ENCODE peak calls at places on chromosome 22, in five cellular contexts. X is HepG2, S is H1, Q is GM12878, Z is K562. T is an unnamed sample.

GRCh38 chr22:32771761-32772160 is 29.7 kb upstream of the TIMP3 start:
- DNase-seq in Z (no peak), S (no peak), X (no peak), Q (no peak), T (no peak)

GRCh38 chr22:36671398-36671797 is 32.2 kb downstream of the CACNG2 start:
- DNase-seq in Z (no peak), S (no peak), X (no peak), Q (no peak), T (no peak)

GRCh38 chr22:31945971-31946680 is 1.8 kb downstream of the YWHAH start:
- DNase-seq in Q (no peak), X (no peak), S (no peak), Z (no peak), T (no peak)

GRCh38 chr22:30408388-30409101 is 11.7 kb downstream of the SEC14L2 start:
- DNase-seq in Q (no peak), S (no peak), X (peak; percentile 35), Z (no peak), T (no peak)

GRCh38 chr22:38270091-38270972 is 2.5 kb downstream of the TMEM184B start:
- DNase-seq in X (no peak), Z (peak; percentile 25), S (no peak), Q (no peak), T (no peak)

GRCh38 chr22:29268511-29269229 is 602 bp downstream of the EWSR1 start:
- DNase-seq in Q (no peak), S (no peak), X (peak; percentile 41), Z (peak; percentile 69), T (peak; percentile 33)

GRCh38 chr22:38310518-38311330 is 6.5 kb downstream of the CSNK1E start:
- DNase-seq in Z (no peak), X (no peak), S (no peak), Q (no peak), T (no peak)

GRCh38 chr22:39820266-39820665 is 73.3 kb downstream of the ENTHD1 start:
- DNase-seq in Z (no peak), S (no peak), X (no peak), Q (no peak), T (peak; percentile 11)

GRCh38 chr22:40531951-40532900 is 104.3 kb downstream of the MRTFA start:
- DNase-seq in S (no peak), X (no peak), Z (no peak), Q (no peak), T (no peak)

GRCh38 chr22:26977741-26978140 is 320.4 kb downstream of the MIAT start:
- DNase-seq in X (no peak), S (no peak), Q (no peak), Z (no peak), T (no peak)

GRCh38 chr22:27377901-27378300 is 423.7 kb downstream of the MN1 start:
- DNase-seq in Z (no peak), X (no peak), Q (no peak), S (no peak), T (no peak)

GRCh38 chr22:31496735-31497146 is 405 bp downstream of the SFI1 start:
- DNase-seq in S (no peak), Q (no peak), Z (no peak), X (no peak), T (no peak)

GRCh38 chr22:27881404-27881803 is 37.7 kb downstream of the PITPNB start:
- DNase-seq in Z (no peak), Q (no peak), X (no peak), S (no peak), T (no peak)

GRCh38 chr22:28986366-28986765 is 75.3 kb downstream of the C22orf31 start:
- DNase-seq in X (peak; percentile 35), S (no peak), Q (no peak), Z (no peak), T (no peak)

GRCh38 chr22:37824674-37825641 is 1.8 kb downstream of the GALR3 start:
- DNase-seq in Z (no peak), Q (no peak), S (no peak), X (no peak), T (no peak)

GRCh38 chr22:31272522-31273446 is 19.5 kb downstream of the PIK3IP1 start:
- DNase-seq in Z (peak; percentile 26), X (peak; percentile 52), S (no peak), Q (no peak), T (peak; percentile 39)

DNA sequence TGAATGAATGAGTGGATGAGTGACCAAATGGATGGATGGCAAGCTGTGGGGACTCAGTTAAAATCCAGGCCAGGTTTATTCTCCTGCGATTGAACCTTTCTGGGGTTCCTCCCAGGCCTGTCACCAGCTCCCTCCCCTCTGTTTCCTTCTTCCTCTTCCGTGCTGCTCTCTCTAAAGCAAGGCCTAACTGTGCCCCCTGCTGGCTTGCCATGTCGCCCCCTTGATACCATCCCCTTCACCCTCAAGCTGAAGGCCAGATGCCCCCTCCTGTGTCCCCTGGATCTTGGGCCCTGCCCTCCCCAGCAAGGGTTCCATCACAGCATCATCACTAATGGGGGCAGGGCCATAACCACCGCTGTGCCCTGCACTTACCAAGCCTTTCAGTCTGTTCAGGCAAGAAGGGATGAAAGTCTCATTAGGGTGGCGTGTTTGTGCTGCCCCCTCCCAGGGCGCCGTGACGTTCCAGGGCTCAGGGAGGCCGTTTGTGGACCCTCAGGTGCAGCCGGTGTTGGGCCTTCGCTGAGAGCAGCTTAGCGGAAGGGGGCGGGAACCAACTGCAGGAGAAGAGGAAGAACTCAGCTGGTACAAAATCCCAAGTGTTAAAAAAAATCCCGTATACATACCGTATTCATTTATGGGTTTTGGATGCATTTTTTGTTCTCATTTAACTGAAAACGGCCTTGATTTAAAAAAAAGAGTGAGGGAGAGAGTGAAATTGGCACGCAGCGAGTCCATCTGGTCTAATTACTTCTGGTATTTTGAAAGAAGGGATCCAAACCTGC is 69.9 kb downstream of the MPPED1 start:
- DNase-seq in X (peak; percentile 18), S (no peak), Q (no peak), Z (peak; percentile 9), T (no peak)
- TF ChIP-seq KDM1A in X (no peak), S (no peak), Q (no peak), Z (no peak), T (no peak)

GRCh38 chr22:46007848-46008261 is 30.9 kb upstream of the WNT7B start:
- DNase-seq in Z (no peak), Q (no peak), X (no peak), S (no peak), T (no peak)
- TF ChIP-seq RAD21 in Z (no peak), Q (no peak), X (no peak), S (no peak), T (no peak)

GRCh38 chr22:35311551-35311999 is 11.9 kb downstream of the TOM1 start:
- DNase-seq in S (no peak), X (no peak), Q (no peak), Z (no peak), T (no peak)
- TF ChIP-seq KDM1A in S (no peak), X (no peak), Q (no peak), Z (no peak), T (no peak)

GRCh38 chr22:21970800-21971617 is 11.6 kb downstream of the TOP3B start:
- DNase-seq in Z (no peak), Q (no peak), S (no peak), X (no peak), T (no peak)
- TF ChIP-seq RAD21 in Z (no peak), Q (no peak), S (no peak), X (no peak), T (no peak)

T was measured in A549.